ENCODE peak calls at places on chromosomes 6 and 20, in six cellular contexts. P, R, V, H, Z and Y are unnamed samples.

GRCh38 chr20:40189621-40190020 is 499.4 kb downstream of the MAFB start:
- DNase-seq in R (no peak), V (no peak), Z (peak), H (no peak), P (no peak), Y (no peak)

GRCh38 chr20:22977047-22977785 is 57.9 kb upstream of the SSTR4 start:
- DNase-seq in R (no peak), V (no peak), Z (no peak), H (peak), P (no peak), Y (no peak)

GRCh38 chr6:117497237-117497636 is 14.8 kb downstream of the DCBLD1 start:
- DNase-seq in Z (no peak), P (no peak), V (no peak), R (no peak), H (no peak), Y (no peak)

GRCh38 chr6:37103169-37104039 is 66.5 kb upstream of the PIM1 start:
- DNase-seq in P (peak), V (no peak), H (peak), Z (peak), R (peak), Y (no peak)

GRCh38 chr6:100461273-100461919 is 3.3 kb downstream of the SIM1 start:
- DNase-seq in H (no peak), Z (peak), V (no peak), R (no peak), P (no peak), Y (peak)

GRCh38 chr6:38803129-38803528 is 88.0 kb downstream of the DNAH8 start:
- DNase-seq in R (no peak), H (no peak), P (no peak), Z (no peak), V (no peak), Y (no peak)

GRCh38 chr20:37692447-37693166 is 1.2 kb upstream of the CTNNBL1 start:
- DNase-seq in V (no peak), H (no peak), Z (no peak), R (no peak), P (no peak), Y (no peak)

GRCh38 chr20:21640556-21640955 is 64.9 kb upstream of the PAX1 start:
- DNase-seq in H (no peak), V (no peak), P (peak), R (no peak), Z (no peak), Y (no peak)

GRCh38 chr6:72811971-72812421 is 190.1 kb downstream of the KCNQ5 start:
- DNase-seq in P (no peak), V (peak), R (peak), H (no peak), Z (no peak), Y (peak)

GRCh38 chr6:25366785-25367657 is 87.8 kb downstream of the CARMIL1 start:
- DNase-seq in P (no peak), Z (peak), R (peak), H (no peak), V (no peak), Y (no peak)

GRCh38 chr20:62945771-62946339 is 6.7 kb upstream of the SLC17A9 start:
- DNase-seq in P (no peak), H (no peak), R (no peak), V (no peak), Z (no peak), Y (no peak)

GRCh38 chr20:45833883-45834796 is 541 bp downstream of the SNX21 start:
- DNase-seq in H (peak), Z (peak), R (peak), P (peak), V (no peak), Y (peak)

GRCh38 chr20:4601630-4602296 is 119.9 kb upstream of the PRND start:
- DNase-seq in Z (peak), H (no peak), V (no peak), P (no peak), R (no peak), Y (peak)

GRCh38 chr6:90610671-90611542 is 24.0 kb upstream of the MAP3K7 start:
- DNase-seq in V (peak), Z (peak), H (peak), R (peak), P (peak), Y (peak)

GRCh38 chr6:110626442-110626841 is 150.0 kb upstream of the SLC22A16 start:
- DNase-seq in H (no peak), V (no peak), R (no peak), Z (no peak), P (no peak), Y (no peak)

GRCh38 chr6:8652710-8653109 is 217.4 kb upstream of the SLC35B3 start:
- DNase-seq in P (no peak), Z (no peak), R (no peak), H (no peak), V (no peak), Y (no peak)

GRCh38 chr20:47179267-47179666 is 177.2 kb downstream of the ZMYND8 start:
- DNase-seq in P (no peak), V (no peak), H (no peak), Z (no peak), R (no peak), Y (no peak)

GRCh38 chr6:15431762-15432495 is 186.1 kb downstream of the JARID2 start:
- DNase-seq in P (peak), R (peak), V (peak), Z (peak), H (no peak), Y (no peak)

GRCh38 chr6:129672883-129673631 is 36.9 kb downstream of the ARHGAP18 start:
- DNase-seq in H (no peak), R (peak), V (peak), P (no peak), Z (peak), Y (peak)

GRCh38 chr6:166494757-166495486 is 91.6 kb downstream of the RAMACL start:
- DNase-seq in R (no peak), Z (no peak), H (no peak), P (no peak), V (no peak), Y (no peak)

GRCh38 chr6:152343735-152344360 is 293.3 kb downstream of the SYNE1 start:
- DNase-seq in Z (no peak), R (no peak), V (no peak), H (no peak), P (no peak), Y (no peak)

GRCh38 chr6:17768388-17768787 is 61.7 kb upstream of the NUP153 start:
- DNase-seq in H (no peak), V (peak), P (peak), R (peak), Z (peak), Y (peak)

GRCh38 chr6:40320441-40320840 is 266.7 kb downstream of the LRFN2 start:
- DNase-seq in H (no peak), Z (no peak), R (no peak), P (no peak), V (no peak), Y (no peak)

GRCh38 chr6:136274062-136274461 is 15.6 kb downstream of the BCLAF1 start:
- DNase-seq in H (no peak), V (no peak), P (no peak), Z (no peak), R (no peak), Y (no peak)

GRCh38 chr6:44180886-44181285 is 22.3 kb downstream of the CAPN11 start:
- DNase-seq in V (no peak), Z (no peak), P (no peak), R (no peak), H (no peak), Y (no peak)

GRCh38 chr20:64077876-64078551 is 1.3 kb downstream of the RGS19 start:
- DNase-seq in R (no peak), V (no peak), Z (no peak), P (no peak), H (no peak), Y (no peak)

GRCh38 chr6:100078509-100078908 is 84.5 kb upstream of the MCHR2 start:
- DNase-seq in Z (peak), R (peak), H (peak), V (peak), P (peak), Y (peak)

GRCh38 chr20:58793512-58794420 is 56.9 kb downstream of the GNAS-AS1 start:
- DNase-seq in H (no peak), V (no peak), R (no peak), Z (no peak), P (no peak), Y (no peak)

DNA sequence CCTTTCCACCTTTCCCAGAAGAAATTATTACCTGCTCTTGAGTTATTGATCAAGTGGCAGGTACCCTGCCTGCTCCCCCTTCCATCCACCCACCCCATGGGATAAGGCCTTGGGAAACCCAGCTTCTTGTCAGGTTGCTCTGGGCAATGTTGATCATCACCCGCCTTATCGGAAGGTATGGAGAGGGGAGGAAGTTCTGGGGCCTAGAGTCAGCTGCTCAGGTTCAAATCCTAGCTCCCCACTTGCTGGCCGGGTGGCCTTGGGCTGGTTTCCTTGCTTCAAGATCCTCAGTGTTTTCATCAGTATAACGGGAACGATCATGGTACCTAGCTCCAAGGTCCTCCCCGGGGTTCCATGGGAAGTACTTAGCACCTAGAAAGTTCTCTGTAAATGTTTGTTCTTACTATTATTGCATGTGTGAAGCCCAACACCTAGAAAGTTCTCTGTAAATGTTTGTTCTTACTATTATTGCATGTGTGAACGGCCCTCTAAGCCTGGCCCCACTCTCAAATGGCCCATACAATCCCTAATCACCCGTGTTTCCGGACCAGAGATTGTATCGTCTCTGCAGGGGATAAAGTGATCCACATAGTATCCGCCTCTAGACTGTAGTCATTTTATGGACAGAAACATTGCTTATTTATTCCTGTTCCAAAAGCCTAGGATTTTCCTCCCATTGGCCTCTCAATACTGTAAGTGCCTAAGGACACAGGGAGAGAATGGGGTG is 1.1 kb upstream of the PREX1 start:
- DNase-seq in H (no peak), R (no peak), Z (no peak), P (no peak), V (no peak), Y (no peak)
- H3K4me3 ChIP-seq in H (peak), R (peak), Z (peak), P (peak), V (peak), Y (peak)

GRCh38 chr20:32359633-32360332 is 1.7 kb downstream of the ASXL1 start:
- DNase-seq in R (peak), H (no peak), V (peak), P (no peak), Z (peak), Y (peak)

GRCh38 chr20:32358632-32358882 is 426 bp downstream of the ASXL1 start:
- DNase-seq in V (no peak), H (no peak), R (no peak), Z (no peak), P (no peak), Y (no peak)

GRCh38 chr20:32360333-32360634 is 2.2 kb downstream of the ASXL1 start:
- DNase-seq in V (no peak), Z (no peak), R (no peak), H (no peak), P (no peak), Y (no peak)

GRCh38 chr20:32357869-32358631 is at the start of gene ASXL1:
- DNase-seq in H (peak), P (peak), V (peak), R (peak), Z (peak), Y (peak)

GRCh38 chr20:32358883-32359632 is 927 bp downstream of the ASXL1 start:
- DNase-seq in H (peak), V (peak), P (peak), Z (peak), R (peak), Y (peak)
- TF ChIP-seq CTCF in H (no peak), V (no peak), P (no peak), Z (no peak), R (no peak), Y (no peak)

GRCh38 chr6:4636141-4636880 is 139.9 kb upstream of the CDYL start:
- DNase-seq in V (no peak), P (no peak), R (no peak), H (no peak), Z (no peak), Y (no peak)
- H3K4me3 ChIP-seq in V (no peak), P (no peak), R (no peak), H (no peak), Z (no peak), Y (no peak)

DNA sequence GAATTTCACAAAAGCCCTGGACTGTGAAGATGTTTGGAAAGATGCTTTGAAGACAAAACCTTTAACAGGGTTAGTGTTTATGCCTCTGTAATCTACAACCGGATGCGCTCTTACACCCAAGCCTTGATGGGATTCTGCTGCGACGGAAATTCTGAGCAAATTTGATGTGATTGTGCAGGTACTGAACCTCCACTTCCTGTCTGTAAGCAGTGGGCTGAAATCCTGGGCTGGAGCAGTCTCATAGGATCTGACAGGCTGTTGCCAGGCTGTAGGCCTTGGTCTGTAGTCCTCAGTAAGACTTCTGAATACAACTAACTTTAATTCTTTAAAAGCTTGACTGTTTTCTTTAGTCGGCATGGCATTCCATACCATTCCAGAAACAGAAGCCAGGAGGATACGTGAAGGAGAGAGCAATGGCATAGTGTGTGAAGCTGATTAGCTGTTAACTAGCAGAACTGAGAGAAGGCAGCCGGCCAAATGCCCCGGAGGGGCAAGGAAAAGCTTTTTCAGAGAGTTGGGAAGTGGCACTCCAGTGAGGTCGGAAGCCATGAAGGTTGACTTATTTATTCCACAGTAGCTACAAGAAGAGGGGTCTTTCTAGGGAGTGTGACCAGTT is 68.3 kb downstream of the ADTRP start:
- DNase-seq in R (no peak), V (no peak), P (peak), H (no peak), Z (no peak), Y (no peak)
- TF ChIP-seq CTCF in R (no peak), V (no peak), P (no peak), H (no peak), Z (no peak), Y (no peak)

GRCh38 chr6:52420668-52421358 is 671 bp downstream of the EFHC1 start:
- DNase-seq in Z (no peak), V (peak), R (peak), H (no peak), P (peak), Y (peak)

GRCh38 chr6:52422156-52422555 is 2.0 kb downstream of the EFHC1 start:
- DNase-seq in P (no peak), Z (no peak), H (no peak), R (no peak), V (no peak), Y (no peak)

GRCh38 chr6:52423448-52423847 is 3.3 kb downstream of the EFHC1 start:
- DNase-seq in H (no peak), Z (no peak), R (no peak), V (no peak), P (no peak), Y (no peak)

GRCh38 chr6:52426667-52427066 is 6.5 kb downstream of the EFHC1 start:
- DNase-seq in Z (no peak), H (no peak), R (no peak), V (no peak), P (no peak), Y (no peak)

DNA sequence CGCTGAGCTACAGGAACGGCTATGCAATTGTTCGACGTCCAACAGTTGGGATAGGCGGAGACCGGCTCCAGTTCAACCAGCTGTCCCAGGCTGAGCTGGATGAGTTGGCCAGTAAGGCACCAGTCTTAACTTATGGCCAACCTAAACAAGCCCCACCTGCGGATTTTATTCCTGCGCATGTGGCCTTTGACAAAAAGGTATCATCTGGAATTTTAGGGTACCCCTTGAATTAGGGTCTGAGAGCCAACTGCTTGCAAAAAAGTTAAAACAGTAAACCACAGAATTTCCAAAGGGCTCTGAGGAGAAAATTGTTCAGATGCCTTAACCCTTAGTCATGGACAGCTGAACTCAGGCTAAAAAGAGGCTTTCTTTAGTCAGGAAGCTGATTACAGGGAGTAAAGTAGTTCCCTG is 3.8 kb downstream of the EFHC1 start:
- DNase-seq in P (no peak), R (peak), Z (peak), V (peak), H (no peak), Y (peak)
- H3K4me3 ChIP-seq in P (no peak), R (no peak), Z (no peak), V (no peak), H (no peak), Y (no peak)

GRCh38 chr6:13814176-13814937 is at the start of gene MCUR1:
- DNase-seq in V (peak), Z (peak), R (peak), H (peak), P (peak), Y (peak)
- TF ChIP-seq CTCF in V (no peak), Z (peak), R (no peak), H (peak), P (peak), Y (no peak)

GRCh38 chr6:108452725-108453195 is 108.0 kb upstream of the FOXO3 start:
- DNase-seq in R (peak), Z (peak), P (no peak), H (no peak), V (peak), Y (peak)
- H3K4me3 ChIP-seq in R (no peak), Z (no peak), P (no peak), H (no peak), V (no peak), Y (no peak)